ENCODE peak calls at places on chromosomes 2 and 18, in ten cellular contexts. One of them, this sample, is unnamed.

GRCh38 chr2:85900366-85900765 is 11.6 kb upstream of the ST3GAL5 start:
- DNase-seq in breast epithelium: no peak
- DNase-seq in hepatocyte: no peak
- DNase-seq in AG09309: no peak
- DNase-seq in fibroblast of pulmonary artery: no peak
- DNase-seq in GM13977: no peak
- DNase-seq in upper lobe of left lung: no peak
- DNase-seq in tibial artery: no peak
- DNase-seq in glutamatergic neuron: no peak
- DNase-seq in psoas muscle: no peak
- DNase-seq in this sample: no peak

GRCh38 chr2:217329023-217329431 is 469.2 kb upstream of the TNP1 start:
- DNase-seq in breast epithelium: no peak
- DNase-seq in hepatocyte: no peak
- DNase-seq in AG09309: peak; percentile 1
- DNase-seq in fibroblast of pulmonary artery: no peak
- DNase-seq in GM13977: no peak
- DNase-seq in upper lobe of left lung: no peak
- DNase-seq in tibial artery: no peak
- DNase-seq in glutamatergic neuron: no peak
- DNase-seq in psoas muscle: no peak
- DNase-seq in this sample: no peak

GRCh38 chr18:58180738-58181353 is 136.8 kb downstream of the NEDD4L start:
- DNase-seq in breast epithelium: no peak
- DNase-seq in hepatocyte: peak; percentile 65
- DNase-seq in AG09309: no peak
- DNase-seq in fibroblast of pulmonary artery: peak; percentile 59
- DNase-seq in GM13977: peak; percentile 77
- DNase-seq in upper lobe of left lung: peak; percentile 30
- DNase-seq in tibial artery: peak; percentile 34
- DNase-seq in glutamatergic neuron: peak; percentile 68
- DNase-seq in psoas muscle: no peak
- DNase-seq in this sample: peak; percentile 75

GRCh38 chr2:207239222-207239674 is 73.5 kb upstream of the KLF7 start:
- DNase-seq in breast epithelium: no peak
- DNase-seq in hepatocyte: peak; percentile 38
- DNase-seq in AG09309: peak; percentile 100
- DNase-seq in fibroblast of pulmonary artery: peak; percentile 100
- DNase-seq in GM13977: no peak
- DNase-seq in upper lobe of left lung: peak; percentile 88
- DNase-seq in tibial artery: peak; percentile 92
- DNase-seq in glutamatergic neuron: no peak
- DNase-seq in psoas muscle: peak; percentile 70
- DNase-seq in this sample: no peak

GRCh38 chr2:121084137-121084680 is 200.8 kb downstream of the TFCP2L1 start:
- DNase-seq in breast epithelium: no peak
- DNase-seq in hepatocyte: no peak
- DNase-seq in AG09309: no peak
- DNase-seq in fibroblast of pulmonary artery: no peak
- DNase-seq in GM13977: no peak
- DNase-seq in upper lobe of left lung: no peak
- DNase-seq in tibial artery: no peak
- DNase-seq in glutamatergic neuron: no peak
- DNase-seq in psoas muscle: no peak
- DNase-seq in this sample: no peak

GRCh38 chr2:215896921-215897320 is 116.4 kb downstream of the MREG start:
- DNase-seq in breast epithelium: no peak
- DNase-seq in hepatocyte: no peak
- DNase-seq in AG09309: no peak
- DNase-seq in fibroblast of pulmonary artery: no peak
- DNase-seq in GM13977: no peak
- DNase-seq in upper lobe of left lung: no peak
- DNase-seq in tibial artery: no peak
- DNase-seq in glutamatergic neuron: no peak
- DNase-seq in psoas muscle: no peak
- DNase-seq in this sample: no peak

GRCh38 chr2:68237404-68237803 is 14.9 kb downstream of the PPP3R1 start:
- DNase-seq in breast epithelium: no peak
- DNase-seq in hepatocyte: no peak
- DNase-seq in AG09309: no peak
- DNase-seq in fibroblast of pulmonary artery: peak; percentile 69
- DNase-seq in GM13977: no peak
- DNase-seq in upper lobe of left lung: no peak
- DNase-seq in tibial artery: no peak
- DNase-seq in glutamatergic neuron: no peak
- DNase-seq in psoas muscle: no peak
- DNase-seq in this sample: no peak

GRCh38 chr18:13335903-13336302 is 117.3 kb downstream of the LDLRAD4 start:
- DNase-seq in breast epithelium: no peak
- DNase-seq in hepatocyte: no peak
- DNase-seq in AG09309: no peak
- DNase-seq in fibroblast of pulmonary artery: no peak
- DNase-seq in GM13977: no peak
- DNase-seq in upper lobe of left lung: no peak
- DNase-seq in tibial artery: no peak
- DNase-seq in glutamatergic neuron: no peak
- DNase-seq in psoas muscle: no peak
- DNase-seq in this sample: no peak

GRCh38 chr2:73243884-73244570 is 9.9 kb downstream of the CCT7 start:
- DNase-seq in breast epithelium: peak; percentile 87
- DNase-seq in hepatocyte: no peak
- DNase-seq in AG09309: peak; percentile 62
- DNase-seq in fibroblast of pulmonary artery: peak; percentile 73
- DNase-seq in GM13977: no peak
- DNase-seq in upper lobe of left lung: peak; percentile 53
- DNase-seq in tibial artery: no peak
- DNase-seq in glutamatergic neuron: peak; percentile 30
- DNase-seq in psoas muscle: no peak
- DNase-seq in this sample: no peak

GRCh38 chr2:142681952-142682351 is 195.5 kb upstream of the KYNU start:
- DNase-seq in breast epithelium: no peak
- DNase-seq in hepatocyte: no peak
- DNase-seq in AG09309: no peak
- DNase-seq in fibroblast of pulmonary artery: no peak
- DNase-seq in GM13977: no peak
- DNase-seq in upper lobe of left lung: no peak
- DNase-seq in tibial artery: no peak
- DNase-seq in glutamatergic neuron: no peak
- DNase-seq in psoas muscle: no peak
- DNase-seq in this sample: no peak
- TF ChIP-seq CTCF in breast epithelium: no peak
- TF ChIP-seq CTCF in hepatocyte: no peak
- TF ChIP-seq CTCF in AG09309: no peak
- TF ChIP-seq CTCF in fibroblast of pulmonary artery: no peak
- TF ChIP-seq CTCF in GM13977: no peak
- TF ChIP-seq CTCF in upper lobe of left lung: no peak
- TF ChIP-seq CTCF in tibial artery: no peak
- TF ChIP-seq CTCF in glutamatergic neuron: no peak
- TF ChIP-seq CTCF in psoas muscle: no peak
- TF ChIP-seq CTCF in this sample: no peak

GRCh38 chr2:44668336-44668735 is 273.2 kb upstream of the SIX3 start:
- DNase-seq in breast epithelium: no peak
- DNase-seq in hepatocyte: no peak
- DNase-seq in AG09309: no peak
- DNase-seq in fibroblast of pulmonary artery: no peak
- DNase-seq in GM13977: peak; percentile 34
- DNase-seq in upper lobe of left lung: no peak
- DNase-seq in tibial artery: no peak
- DNase-seq in glutamatergic neuron: no peak
- DNase-seq in psoas muscle: no peak
- DNase-seq in this sample: peak; percentile 37
- TF ChIP-seq CTCF in breast epithelium: no peak
- TF ChIP-seq CTCF in hepatocyte: peak; percentile 9
- TF ChIP-seq CTCF in AG09309: peak; percentile 22
- TF ChIP-seq CTCF in fibroblast of pulmonary artery: peak; percentile 36
- TF ChIP-seq CTCF in GM13977: peak; percentile 41
- TF ChIP-seq CTCF in upper lobe of left lung: no peak
- TF ChIP-seq CTCF in tibial artery: no peak
- TF ChIP-seq CTCF in glutamatergic neuron: no peak
- TF ChIP-seq CTCF in psoas muscle: no peak
- TF ChIP-seq CTCF in this sample: peak; percentile 36

DNA sequence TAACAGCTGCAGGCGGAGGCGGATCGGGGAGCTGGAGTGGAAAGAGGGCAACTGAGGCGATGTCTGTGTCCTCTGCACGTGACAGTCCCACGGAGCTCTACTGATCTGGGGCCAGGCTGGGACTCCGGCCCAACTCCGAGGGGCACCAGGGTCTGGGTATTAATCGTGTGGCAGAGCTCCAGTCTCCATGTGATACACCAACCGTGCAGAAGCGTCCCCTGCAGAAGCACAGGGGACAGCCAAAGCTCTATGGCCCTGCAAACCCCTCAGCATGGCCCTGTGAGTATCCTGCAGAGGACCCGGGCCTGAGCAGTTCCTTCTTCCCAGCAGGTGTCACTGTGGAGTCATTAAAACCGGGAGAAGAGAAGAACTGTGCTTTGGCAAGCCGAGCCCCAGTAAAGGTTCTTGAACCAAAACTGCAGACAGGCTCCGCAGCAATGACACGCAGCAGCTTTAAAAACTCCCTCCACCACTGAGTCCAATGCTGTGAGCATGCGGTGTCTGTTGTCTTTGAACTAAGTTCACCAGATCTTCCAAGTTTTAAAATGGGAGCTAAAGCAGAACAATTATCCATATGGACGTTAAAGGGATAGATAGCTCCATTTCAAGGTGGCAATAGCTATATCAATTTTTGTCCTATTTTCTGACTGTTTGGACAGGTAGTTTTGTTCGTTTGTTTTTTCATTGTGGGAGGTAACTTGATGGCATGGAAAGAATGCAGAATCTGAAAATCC is 79.4 kb downstream of the TMEM182 start:
- DNase-seq in breast epithelium: no peak
- DNase-seq in hepatocyte: peak; percentile 79
- DNase-seq in AG09309: no peak
- DNase-seq in fibroblast of pulmonary artery: peak; percentile 61
- DNase-seq in GM13977: peak; percentile 48
- DNase-seq in upper lobe of left lung: peak; percentile 31
- DNase-seq in tibial artery: no peak
- DNase-seq in glutamatergic neuron: peak; percentile 77
- DNase-seq in psoas muscle: no peak
- DNase-seq in this sample: peak; percentile 43
- TF ChIP-seq CTCF in breast epithelium: peak; percentile 32
- TF ChIP-seq CTCF in hepatocyte: peak; percentile 60
- TF ChIP-seq CTCF in AG09309: peak; percentile 61
- TF ChIP-seq CTCF in fibroblast of pulmonary artery: peak; percentile 63
- TF ChIP-seq CTCF in GM13977: peak; percentile 70
- TF ChIP-seq CTCF in upper lobe of left lung: peak; percentile 46
- TF ChIP-seq CTCF in tibial artery: peak; percentile 26
- TF ChIP-seq CTCF in glutamatergic neuron: peak; percentile 64
- TF ChIP-seq CTCF in psoas muscle: peak; percentile 49
- TF ChIP-seq CTCF in this sample: peak; percentile 70

DNA sequence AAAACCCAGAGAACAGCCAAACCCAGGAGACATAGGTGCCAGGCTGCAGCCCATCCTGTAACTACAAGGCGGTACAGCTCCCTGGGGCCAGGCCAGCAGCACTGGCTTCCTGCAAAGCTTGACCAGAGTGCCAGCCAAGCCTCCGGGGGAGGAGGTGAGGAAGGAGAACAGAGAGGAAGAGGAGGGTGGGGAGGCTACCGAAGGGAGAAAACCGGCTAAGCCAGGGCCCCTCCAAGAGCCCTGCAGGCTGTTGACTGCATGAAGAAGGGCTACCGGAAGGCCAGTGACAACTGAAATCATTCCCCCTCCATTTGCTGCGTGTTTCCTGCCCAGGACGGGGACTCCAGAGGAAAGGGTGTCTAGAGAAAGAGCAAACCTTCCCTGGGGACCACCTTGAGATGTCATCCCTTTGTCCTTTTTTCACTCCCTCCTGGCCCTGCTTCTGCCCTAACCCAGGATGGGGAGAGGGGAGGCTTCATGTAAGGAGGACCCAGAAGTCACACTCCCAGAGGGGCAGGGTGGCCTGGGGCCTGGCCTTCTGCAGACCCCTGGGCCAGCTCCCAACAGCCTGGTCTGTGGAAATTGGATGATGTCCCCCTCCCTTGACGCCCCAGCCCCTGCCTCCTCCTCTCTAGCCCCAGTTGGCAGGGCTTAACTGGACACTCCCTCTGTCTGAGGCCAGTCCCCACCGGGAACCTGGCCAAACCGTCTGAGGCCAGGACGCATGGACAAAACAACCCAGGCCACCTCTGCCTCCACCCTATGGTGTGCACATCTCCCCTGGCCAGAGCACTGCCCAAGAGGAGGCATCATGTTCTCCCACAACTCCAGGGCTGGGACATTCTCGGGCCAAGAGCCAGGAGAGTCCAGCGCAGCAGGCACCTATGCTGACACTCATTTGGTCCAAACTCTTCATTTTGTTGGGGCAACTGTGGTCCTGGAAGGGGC is 207.8 kb downstream of the CYP26B1 start:
- DNase-seq in breast epithelium: no peak
- DNase-seq in hepatocyte: no peak
- DNase-seq in AG09309: no peak
- DNase-seq in fibroblast of pulmonary artery: no peak
- DNase-seq in GM13977: no peak
- DNase-seq in upper lobe of left lung: no peak
- DNase-seq in tibial artery: peak; percentile 76
- DNase-seq in glutamatergic neuron: no peak
- DNase-seq in psoas muscle: peak; percentile 93
- DNase-seq in this sample: peak; percentile 20
- TF ChIP-seq CTCF in breast epithelium: no peak
- TF ChIP-seq CTCF in hepatocyte: no peak
- TF ChIP-seq CTCF in AG09309: no peak
- TF ChIP-seq CTCF in fibroblast of pulmonary artery: no peak
- TF ChIP-seq CTCF in GM13977: no peak
- TF ChIP-seq CTCF in upper lobe of left lung: no peak
- TF ChIP-seq CTCF in tibial artery: no peak
- TF ChIP-seq CTCF in glutamatergic neuron: no peak
- TF ChIP-seq CTCF in psoas muscle: no peak
- TF ChIP-seq CTCF in this sample: no peak

GRCh38 chr2:233928594-233929351 is 11.6 kb downstream of the TRPM8 start:
- DNase-seq in breast epithelium: no peak
- DNase-seq in hepatocyte: peak; percentile 27
- DNase-seq in AG09309: no peak
- DNase-seq in fibroblast of pulmonary artery: peak; percentile 42
- DNase-seq in GM13977: no peak
- DNase-seq in upper lobe of left lung: no peak
- DNase-seq in tibial artery: no peak
- DNase-seq in glutamatergic neuron: peak; percentile 78
- DNase-seq in psoas muscle: no peak
- DNase-seq in this sample: no peak
- TF ChIP-seq CTCF in breast epithelium: no peak
- TF ChIP-seq CTCF in hepatocyte: peak; percentile 54
- TF ChIP-seq CTCF in AG09309: peak; percentile 55
- TF ChIP-seq CTCF in fibroblast of pulmonary artery: peak; percentile 65
- TF ChIP-seq CTCF in GM13977: peak; percentile 46
- TF ChIP-seq CTCF in upper lobe of left lung: no peak
- TF ChIP-seq CTCF in tibial artery: no peak
- TF ChIP-seq CTCF in glutamatergic neuron: peak; percentile 76
- TF ChIP-seq CTCF in psoas muscle: no peak
- TF ChIP-seq CTCF in this sample: peak; percentile 13

GRCh38 chr2:53200072-53200471 is 567.5 kb upstream of the CHAC2 start:
- DNase-seq in breast epithelium: no peak
- DNase-seq in hepatocyte: no peak
- DNase-seq in AG09309: no peak
- DNase-seq in fibroblast of pulmonary artery: no peak
- DNase-seq in GM13977: no peak
- DNase-seq in upper lobe of left lung: no peak
- DNase-seq in tibial artery: no peak
- DNase-seq in glutamatergic neuron: no peak
- DNase-seq in psoas muscle: no peak
- DNase-seq in this sample: no peak

GRCh38 chr2:53202063-53202462 is 565.5 kb upstream of the CHAC2 start:
- DNase-seq in breast epithelium: no peak
- DNase-seq in hepatocyte: peak; percentile 76
- DNase-seq in AG09309: peak; percentile 42
- DNase-seq in fibroblast of pulmonary artery: peak; percentile 73
- DNase-seq in GM13977: no peak
- DNase-seq in upper lobe of left lung: peak; percentile 52
- DNase-seq in tibial artery: no peak
- DNase-seq in glutamatergic neuron: no peak
- DNase-seq in psoas muscle: no peak
- DNase-seq in this sample: no peak
- TF ChIP-seq CTCF in breast epithelium: no peak
- TF ChIP-seq CTCF in hepatocyte: peak; percentile 61
- TF ChIP-seq CTCF in AG09309: no peak
- TF ChIP-seq CTCF in fibroblast of pulmonary artery: peak; percentile 20
- TF ChIP-seq CTCF in GM13977: no peak
- TF ChIP-seq CTCF in upper lobe of left lung: peak; percentile 32
- TF ChIP-seq CTCF in tibial artery: no peak
- TF ChIP-seq CTCF in glutamatergic neuron: no peak
- TF ChIP-seq CTCF in psoas muscle: no peak
- TF ChIP-seq CTCF in this sample: no peak

This sample was measured in GM10248.